ENCODE peak calls at places on chromosomes 16 and 17, in four cellular contexts. S is IMR-90; A is CD8-positive, alpha-beta memory T cell; W is thoracic aorta. K is an unnamed sample. For H3K9me3, the result is how much of the 10 kb centered on the place peaks cover.

GRCh38 chr16:70749006-70749678 is 51.8 kb downstream of the VAC14 start:
- DNase-seq in S (no peak), A (no peak), W (no peak), K (no peak)

GRCh38 chr17:42112552-42113176 is at the start of gene DHX58:
- DNase-seq in S (peak), A (peak), W (no peak), K (peak)

GRCh38 chr16:48531011-48531962 is 78.7 kb downstream of the N4BP1 start:
- DNase-seq in S (no peak), A (no peak), W (no peak), K (no peak)

GRCh38 chr17:62653002-62653830 is 25.7 kb downstream of the MRC2 start:
- DNase-seq in S (peak), A (peak), W (peak), K (peak)

GRCh38 chr17:37405955-37406634 is 541 bp downstream of the ACACA start:
- DNase-seq in S (no peak), A (no peak), W (no peak), K (no peak)

GRCh38 chr16:28596840-28597691 is at the start of gene SULT1A2:
- DNase-seq in S (no peak), A (no peak), W (no peak), K (no peak)

GRCh38 chr17:57294629-57295501 is 38.5 kb downstream of the MSI2 start:
- DNase-seq in S (peak), A (no peak), W (no peak), K (no peak)

GRCh38 chr16:4081577-4082021 is 34.6 kb downstream of the ADCY9 start:
- DNase-seq in S (peak), A (no peak), W (no peak), K (no peak)

GRCh38 chr16:35598696-35599332 is 2139.4 kb downstream of the TP53TG3F start:
- DNase-seq in S (no peak), A (no peak), W (no peak), K (no peak)
- H3K9me3 ChIP-seq in S (under half), A (under half), W (under half), K (under half)

GRCh38 chr16:35201151-35201550 is 1741.7 kb downstream of the TP53TG3F start:
- DNase-seq in S (no peak), A (no peak), W (no peak), K (no peak)
- H3K9me3 ChIP-seq in S (under half), A (under half), W (under half), K (under half)

GRCh38 chr16:81971853-81972252 is 39.4 kb downstream of the SDR42E1 start:
- DNase-seq in S (no peak), A (no peak), W (no peak), K (no peak)

GRCh38 chr16:81975637-81976036 is 35.6 kb downstream of the SDR42E1 start:
- DNase-seq in S (no peak), A (no peak), W (no peak), K (no peak)

DNA sequence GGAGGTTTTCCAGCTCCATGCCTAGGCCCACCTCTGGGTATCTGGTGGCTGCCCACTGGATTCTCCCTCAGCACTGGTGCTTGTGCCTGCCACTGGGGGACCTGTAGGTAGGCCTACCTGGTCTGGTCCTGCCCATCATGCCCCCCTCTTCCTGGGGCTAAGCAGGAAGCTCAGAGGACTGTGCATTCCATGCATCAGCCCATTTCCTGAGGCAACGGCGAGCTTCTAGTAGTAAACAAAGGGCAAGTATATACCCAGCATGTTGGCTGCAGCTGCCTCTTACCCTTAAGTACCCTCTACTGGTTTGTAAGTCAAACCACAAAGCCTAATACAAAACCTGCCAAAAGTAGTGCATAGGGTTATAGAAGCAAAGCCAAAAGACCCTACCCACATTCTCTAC is 37.5 kb downstream of the SDR42E1 start:
- DNase-seq in S (no peak), A (no peak), W (no peak), K (no peak)
- H3K9me3 ChIP-seq in S (under half), A (under half), W (under half), K (under half)

GRCh38 chr17:50473901-50474300 is 4.8 kb upstream of the RSAD1 start:
- DNase-seq in S (no peak), A (no peak), W (no peak), K (no peak)
- H3K9me3 ChIP-seq in S (under half), A (under half), W (under half), K (under half)

GRCh38 chr16:19235478-19235877 is 50.1 kb upstream of the CLEC19A start:
- DNase-seq in S (no peak), A (no peak), W (no peak), K (no peak)
- H3K9me3 ChIP-seq in S (under half), A (under half), W (under half), K (under half)

GRCh38 chr16:31764103-31764502 is 109.5 kb upstream of the ZNF267 start:
- DNase-seq in S (no peak), A (no peak), W (no peak), K (no peak)
- H3K9me3 ChIP-seq in S (under half), A (under half), W (half or more), K (under half)

GRCh38 chr16:10412935-10413601 is 27.2 kb downstream of the ATF7IP2 start:
- DNase-seq in S (no peak), A (no peak), W (no peak), K (no peak)
- H3K9me3 ChIP-seq in S (under half), A (under half), W (half or more), K (under half)

GRCh38 chr17:82944990-82945389 is 105.2 kb upstream of the ZNF750 start:
- DNase-seq in S (no peak), A (no peak), W (no peak), K (no peak)
- H3K9me3 ChIP-seq in S (under half), A (under half), W (under half), K (under half)

DNA sequence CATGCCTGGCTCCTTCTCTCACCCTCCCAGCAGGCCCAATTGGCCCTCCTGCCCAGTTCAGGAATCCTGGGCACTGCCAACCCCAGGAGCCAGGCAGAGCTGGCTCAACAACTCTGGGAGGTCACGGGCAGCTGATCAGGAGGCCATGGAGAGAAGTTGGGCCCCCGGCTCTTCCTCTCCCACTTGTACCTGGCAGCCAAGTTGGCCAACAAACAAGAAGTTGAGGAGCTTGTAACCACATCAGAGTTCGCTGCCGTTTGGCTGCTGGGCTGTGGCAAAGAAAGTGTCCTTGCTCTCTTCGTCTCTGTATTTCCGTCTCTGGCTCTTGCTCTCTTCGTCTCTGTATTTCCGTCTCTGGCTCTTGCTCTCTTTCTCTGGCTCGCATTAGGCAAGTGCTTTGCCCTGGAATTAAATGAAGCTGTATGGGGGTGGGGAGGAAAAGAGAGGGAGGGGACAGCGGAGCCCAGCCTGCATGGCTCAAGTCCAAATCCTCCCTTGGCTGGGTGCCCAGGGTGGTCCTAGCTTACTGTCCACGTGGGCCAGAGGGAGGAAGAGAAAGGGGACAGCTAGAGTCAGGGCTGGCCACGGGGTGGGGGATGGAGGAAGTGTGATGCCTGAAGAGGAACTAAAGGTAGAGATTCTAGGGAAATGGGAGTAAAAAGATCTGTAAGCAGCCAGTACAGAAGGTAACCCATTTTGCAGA is 7.8 kb upstream of the TMEM132E start:
- DNase-seq in S (no peak), A (no peak), W (no peak), K (no peak)
- H3K9me3 ChIP-seq in S (under half), A (under half), W (under half), K (under half)